ENCODE peak calls at places on chromosomes 12 and 14, in seven cellular contexts. One of them, this sample, is unnamed.

GRCh38 chr12:112466011-112466422 is 47.3 kb downstream of the PTPN11 start:
- DNase-seq in tibial artery: no peak
- DNase-seq in H9: no peak
- DNase-seq in AG09309: no peak
- DNase-seq in effector memory CD4-positive, alpha-beta T cell: no peak
- DNase-seq in stimulated activated CD8-positive, alpha-beta memory T cell treated with anti-CD3 and anti-CD28 coated beads, Interleukin-4, amount 100 ng/mL, for 24 hours: no peak
- DNase-seq in astrocyte of the spinal cord: no peak
- DNase-seq in this sample: no peak

GRCh38 chr12:41473441-41473840 is 285.3 kb downstream of the PDZRN4 start:
- DNase-seq in H9: no peak
- DNase-seq in AG09309: no peak
- DNase-seq in tibial artery: no peak
- DNase-seq in astrocyte of the spinal cord: no peak
- DNase-seq in effector memory CD4-positive, alpha-beta T cell: no peak
- DNase-seq in stimulated activated CD8-positive, alpha-beta memory T cell treated with anti-CD3 and anti-CD28 coated beads, Interleukin-4, amount 100 ng/mL, for 24 hours: no peak
- DNase-seq in this sample: no peak

GRCh38 chr12:53217049-53217929 is 10.2 kb upstream of the ITGB7 start:
- DNase-seq in effector memory CD4-positive, alpha-beta T cell: peak; percentile 51
- DNase-seq in H9: peak; percentile 88
- DNase-seq in stimulated activated CD8-positive, alpha-beta memory T cell treated with anti-CD3 and anti-CD28 coated beads, Interleukin-4, amount 100 ng/mL, for 24 hours: peak; percentile 49
- DNase-seq in AG09309: no peak
- DNase-seq in tibial artery: no peak
- DNase-seq in astrocyte of the spinal cord: no peak
- DNase-seq in this sample: no peak

GRCh38 chr12:19402743-19403400 is 36.4 kb upstream of the AEBP2 start:
- DNase-seq in astrocyte of the spinal cord: peak; percentile 59
- DNase-seq in tibial artery: peak; percentile 81
- DNase-seq in AG09309: no peak
- DNase-seq in effector memory CD4-positive, alpha-beta T cell: no peak
- DNase-seq in stimulated activated CD8-positive, alpha-beta memory T cell treated with anti-CD3 and anti-CD28 coated beads, Interleukin-4, amount 100 ng/mL, for 24 hours: no peak
- DNase-seq in H9: no peak
- DNase-seq in this sample: no peak

GRCh38 chr14:61841145-61841544 is 78.9 kb downstream of the SNAPC1 start:
- DNase-seq in stimulated activated CD8-positive, alpha-beta memory T cell treated with anti-CD3 and anti-CD28 coated beads, Interleukin-4, amount 100 ng/mL, for 24 hours: no peak
- DNase-seq in effector memory CD4-positive, alpha-beta T cell: no peak
- DNase-seq in AG09309: no peak
- DNase-seq in H9: no peak
- DNase-seq in tibial artery: no peak
- DNase-seq in astrocyte of the spinal cord: peak; percentile 12
- DNase-seq in this sample: no peak

GRCh38 chr12:29242921-29243431 is 93.9 kb downstream of the FAR2 start:
- DNase-seq in AG09309: no peak
- DNase-seq in effector memory CD4-positive, alpha-beta T cell: no peak
- DNase-seq in stimulated activated CD8-positive, alpha-beta memory T cell treated with anti-CD3 and anti-CD28 coated beads, Interleukin-4, amount 100 ng/mL, for 24 hours: no peak
- DNase-seq in H9: no peak
- DNase-seq in astrocyte of the spinal cord: no peak
- DNase-seq in tibial artery: no peak
- DNase-seq in this sample: no peak

GRCh38 chr12:66024966-66025365 is 105.6 kb downstream of the LLPH start:
- DNase-seq in astrocyte of the spinal cord: no peak
- DNase-seq in stimulated activated CD8-positive, alpha-beta memory T cell treated with anti-CD3 and anti-CD28 coated beads, Interleukin-4, amount 100 ng/mL, for 24 hours: no peak
- DNase-seq in H9: no peak
- DNase-seq in AG09309: no peak
- DNase-seq in effector memory CD4-positive, alpha-beta T cell: no peak
- DNase-seq in tibial artery: no peak
- DNase-seq in this sample: no peak

GRCh38 chr14:101601603-101602465 is 40.5 kb downstream of the DIO3 start:
- DNase-seq in H9: no peak
- DNase-seq in tibial artery: no peak
- DNase-seq in AG09309: no peak
- DNase-seq in stimulated activated CD8-positive, alpha-beta memory T cell treated with anti-CD3 and anti-CD28 coated beads, Interleukin-4, amount 100 ng/mL, for 24 hours: no peak
- DNase-seq in astrocyte of the spinal cord: no peak
- DNase-seq in effector memory CD4-positive, alpha-beta T cell: no peak
- DNase-seq in this sample: no peak

GRCh38 chr12:94762259-94762942 is 112.0 kb upstream of the TMCC3 start:
- DNase-seq in astrocyte of the spinal cord: no peak
- DNase-seq in H9: no peak
- DNase-seq in stimulated activated CD8-positive, alpha-beta memory T cell treated with anti-CD3 and anti-CD28 coated beads, Interleukin-4, amount 100 ng/mL, for 24 hours: no peak
- DNase-seq in effector memory CD4-positive, alpha-beta T cell: no peak
- DNase-seq in AG09309: no peak
- DNase-seq in tibial artery: no peak
- DNase-seq in this sample: no peak

GRCh38 chr12:77625441-77625840 is 205.3 kb upstream of the NAV3 start:
- DNase-seq in stimulated activated CD8-positive, alpha-beta memory T cell treated with anti-CD3 and anti-CD28 coated beads, Interleukin-4, amount 100 ng/mL, for 24 hours: no peak
- DNase-seq in astrocyte of the spinal cord: peak; percentile 94
- DNase-seq in tibial artery: no peak
- DNase-seq in effector memory CD4-positive, alpha-beta T cell: no peak
- DNase-seq in AG09309: peak; percentile 90
- DNase-seq in H9: no peak
- DNase-seq in this sample: no peak

GRCh38 chr14:99807413-99808132 is 14.4 kb downstream of the EML1 start:
- DNase-seq in AG09309: peak; percentile 80
- DNase-seq in stimulated activated CD8-positive, alpha-beta memory T cell treated with anti-CD3 and anti-CD28 coated beads, Interleukin-4, amount 100 ng/mL, for 24 hours: no peak
- DNase-seq in effector memory CD4-positive, alpha-beta T cell: no peak
- DNase-seq in tibial artery: no peak
- DNase-seq in H9: peak; percentile 52
- DNase-seq in astrocyte of the spinal cord: no peak
- DNase-seq in this sample: no peak

GRCh38 chr12:67981236-67982164 is 7.7 kb upstream of the IFNG-AS1 start:
- DNase-seq in AG09309: peak; percentile 71
- DNase-seq in tibial artery: no peak
- DNase-seq in H9: no peak
- DNase-seq in stimulated activated CD8-positive, alpha-beta memory T cell treated with anti-CD3 and anti-CD28 coated beads, Interleukin-4, amount 100 ng/mL, for 24 hours: no peak
- DNase-seq in effector memory CD4-positive, alpha-beta T cell: no peak
- DNase-seq in astrocyte of the spinal cord: peak; percentile 91
- DNase-seq in this sample: no peak

GRCh38 chr14:98926802-98927201 is 345.2 kb downstream of the BCL11B start:
- DNase-seq in AG09309: no peak
- DNase-seq in stimulated activated CD8-positive, alpha-beta memory T cell treated with anti-CD3 and anti-CD28 coated beads, Interleukin-4, amount 100 ng/mL, for 24 hours: no peak
- DNase-seq in effector memory CD4-positive, alpha-beta T cell: no peak
- DNase-seq in tibial artery: no peak
- DNase-seq in astrocyte of the spinal cord: peak; percentile 29
- DNase-seq in H9: no peak
- DNase-seq in this sample: no peak

GRCh38 chr14:55802986-55803431 is 223.0 kb downstream of the KTN1 start:
- DNase-seq in astrocyte of the spinal cord: no peak
- DNase-seq in tibial artery: no peak
- DNase-seq in AG09309: no peak
- DNase-seq in stimulated activated CD8-positive, alpha-beta memory T cell treated with anti-CD3 and anti-CD28 coated beads, Interleukin-4, amount 100 ng/mL, for 24 hours: no peak
- DNase-seq in effector memory CD4-positive, alpha-beta T cell: no peak
- DNase-seq in H9: no peak
- DNase-seq in this sample: no peak

GRCh38 chr12:54229624-54230212 is 40.9 kb upstream of the SMUG1 start:
- DNase-seq in astrocyte of the spinal cord: peak; percentile 93
- DNase-seq in AG09309: peak; percentile 94
- DNase-seq in H9: no peak
- DNase-seq in tibial artery: no peak
- DNase-seq in effector memory CD4-positive, alpha-beta T cell: no peak
- DNase-seq in stimulated activated CD8-positive, alpha-beta memory T cell treated with anti-CD3 and anti-CD28 coated beads, Interleukin-4, amount 100 ng/mL, for 24 hours: no peak
- DNase-seq in this sample: no peak

GRCh38 chr14:90495357-90496276 is 98.8 kb downstream of the CALM1 start:
- DNase-seq in effector memory CD4-positive, alpha-beta T cell: no peak
- DNase-seq in AG09309: peak; percentile 16
- DNase-seq in H9: peak; percentile 84
- DNase-seq in astrocyte of the spinal cord: peak; percentile 74
- DNase-seq in stimulated activated CD8-positive, alpha-beta memory T cell treated with anti-CD3 and anti-CD28 coated beads, Interleukin-4, amount 100 ng/mL, for 24 hours: no peak
- DNase-seq in tibial artery: peak; percentile 66
- DNase-seq in this sample: peak; percentile 14

GRCh38 chr12:51865470-51865745 is 16.9 kb upstream of the FIGNL2 start:
- DNase-seq in astrocyte of the spinal cord: no peak
- DNase-seq in AG09309: no peak
- DNase-seq in effector memory CD4-positive, alpha-beta T cell: no peak
- DNase-seq in H9: no peak
- DNase-seq in tibial artery: no peak
- DNase-seq in stimulated activated CD8-positive, alpha-beta memory T cell treated with anti-CD3 and anti-CD28 coated beads, Interleukin-4, amount 100 ng/mL, for 24 hours: no peak
- DNase-seq in this sample: no peak

GRCh38 chr12:91274886-91275285 is 92.3 kb upstream of the DCN start:
- DNase-seq in H9: no peak
- DNase-seq in effector memory CD4-positive, alpha-beta T cell: no peak
- DNase-seq in tibial artery: no peak
- DNase-seq in AG09309: peak; percentile 29
- DNase-seq in astrocyte of the spinal cord: peak; percentile 78
- DNase-seq in stimulated activated CD8-positive, alpha-beta memory T cell treated with anti-CD3 and anti-CD28 coated beads, Interleukin-4, amount 100 ng/mL, for 24 hours: no peak
- DNase-seq in this sample: no peak

GRCh38 chr12:122862872-122863701 is 27.8 kb downstream of the HIP1R start:
- DNase-seq in stimulated activated CD8-positive, alpha-beta memory T cell treated with anti-CD3 and anti-CD28 coated beads, Interleukin-4, amount 100 ng/mL, for 24 hours: no peak
- DNase-seq in H9: no peak
- DNase-seq in AG09309: no peak
- DNase-seq in tibial artery: peak; percentile 63
- DNase-seq in astrocyte of the spinal cord: no peak
- DNase-seq in effector memory CD4-positive, alpha-beta T cell: no peak
- DNase-seq in this sample: no peak

GRCh38 chr12:132014915-132015280 is 65.2 kb downstream of the EP400 start:
- DNase-seq in effector memory CD4-positive, alpha-beta T cell: no peak
- DNase-seq in stimulated activated CD8-positive, alpha-beta memory T cell treated with anti-CD3 and anti-CD28 coated beads, Interleukin-4, amount 100 ng/mL, for 24 hours: no peak
- DNase-seq in tibial artery: peak; percentile 46
- DNase-seq in H9: no peak
- DNase-seq in AG09309: no peak
- DNase-seq in astrocyte of the spinal cord: no peak
- DNase-seq in this sample: no peak

GRCh38 chr14:60106341-60106740 is 14.6 kb downstream of the PCNX4 start:
- DNase-seq in effector memory CD4-positive, alpha-beta T cell: no peak
- DNase-seq in astrocyte of the spinal cord: peak; percentile 57
- DNase-seq in tibial artery: no peak
- DNase-seq in stimulated activated CD8-positive, alpha-beta memory T cell treated with anti-CD3 and anti-CD28 coated beads, Interleukin-4, amount 100 ng/mL, for 24 hours: no peak
- DNase-seq in H9: no peak
- DNase-seq in AG09309: peak; percentile 28
- DNase-seq in this sample: no peak

GRCh38 chr12:51320695-51321320 is 3.2 kb downstream of the BIN2 start:
- DNase-seq in effector memory CD4-positive, alpha-beta T cell: no peak
- DNase-seq in tibial artery: no peak
- DNase-seq in AG09309: peak; percentile 21
- DNase-seq in H9: peak; percentile 40
- DNase-seq in astrocyte of the spinal cord: no peak
- DNase-seq in stimulated activated CD8-positive, alpha-beta memory T cell treated with anti-CD3 and anti-CD28 coated beads, Interleukin-4, amount 100 ng/mL, for 24 hours: no peak
- DNase-seq in this sample: no peak

This sample was measured in T-helper 1 cell.